ENCODE peak calls at places on chromosomes 12 and 14, in eight cellular contexts. W, Q, M, B, T, U, X and I are unnamed samples.
A peak's percentile ranks its signal among the peaks of the same experiment; 100 is the strongest.

GRCh38 chr12:3491938-3492867 is 1.2 kb downstream of the PRMT8 start:
- DNase-seq in W (peak; percentile 4), Q (no peak), M (peak; percentile 63), B (no peak), T (peak; percentile 94), U (peak; percentile 88), X (peak; percentile 17), I (no peak)

GRCh38 chr12:132229926-132230325 is 85.7 kb downstream of the NOC4L start:
- DNase-seq in W (no peak), Q (no peak), M (no peak), B (no peak), T (no peak), U (no peak), X (no peak), I (no peak)

GRCh38 chr12:47729233-47729632 is 3.9 kb upstream of the ENDOU start:
- DNase-seq in W (no peak), Q (no peak), M (no peak), B (no peak), T (no peak), U (no peak), X (no peak), I (no peak)

GRCh38 chr12:20442322-20442721 is 74.0 kb downstream of the PDE3A start:
- DNase-seq in W (no peak), Q (no peak), M (no peak), B (no peak), T (no peak), U (no peak), X (no peak), I (no peak)

GRCh38 chr12:130796985-130797686 is 41.9 kb downstream of the STX2 start:
- DNase-seq in W (no peak), Q (no peak), M (no peak), B (peak; percentile 4), T (no peak), U (peak; percentile 63), X (no peak), I (no peak)

GRCh38 chr12:123936956-123937706 is 35.5 kb downstream of the CCDC92 start:
- DNase-seq in W (no peak), Q (no peak), M (no peak), B (no peak), T (no peak), U (no peak), X (no peak), I (no peak)

GRCh38 chr14:105088812-105089745 is 23.8 kb upstream of the GPR132 start:
- DNase-seq in W (no peak), Q (no peak), M (no peak), B (no peak), T (peak; percentile 51), U (no peak), X (no peak), I (no peak)

GRCh38 chr12:132614861-132615578 is 3.6 kb upstream of the P2RX2 start:
- DNase-seq in W (peak; percentile 62), Q (peak; percentile 80), M (peak; percentile 89), B (peak; percentile 66), T (peak; percentile 91), U (peak; percentile 91), X (peak; percentile 89), I (peak; percentile 78)

GRCh38 chr14:67270354-67270753 is 29.1 kb downstream of the PALS1 start:
- DNase-seq in W (no peak), Q (no peak), M (no peak), B (no peak), T (no peak), U (no peak), X (no peak), I (no peak)

GRCh38 chr12:130656411-130656810 is 59.7 kb downstream of the RIMBP2 start:
- DNase-seq in W (no peak), Q (no peak), M (no peak), B (no peak), T (no peak), U (no peak), X (no peak), I (no peak)

GRCh38 chr12:109625131-109625559 is 51.6 kb downstream of the MVK start:
- DNase-seq in W (no peak), Q (peak; percentile 69), M (peak; percentile 93), B (no peak), T (no peak), U (no peak), X (no peak), I (no peak)

GRCh38 chr12:128959931-128960330 is 106.7 kb downstream of the GLT1D1 start:
- DNase-seq in W (no peak), Q (no peak), M (no peak), B (no peak), T (no peak), U (no peak), X (peak; percentile 48), I (no peak)

GRCh38 chr14:53640695-53641094 is 315.9 kb downstream of the BMP4 start:
- DNase-seq in W (no peak), Q (no peak), M (no peak), B (no peak), T (no peak), U (no peak), X (no peak), I (no peak)

GRCh38 chr12:120628919-120629318 is 11.5 kb upstream of the CABP1 start:
- DNase-seq in W (no peak), Q (no peak), M (no peak), B (no peak), T (peak; percentile 68), U (no peak), X (no peak), I (no peak)

GRCh38 chr12:102691773-102692555 is 211.6 kb upstream of the IGF1 start:
- DNase-seq in W (no peak), Q (no peak), M (no peak), B (no peak), T (no peak), U (no peak), X (no peak), I (no peak)

GRCh38 chr12:105262461-105263184 is 26.6 kb upstream of the APPL2 start:
- DNase-seq in W (no peak), Q (no peak), M (no peak), B (no peak), T (no peak), U (no peak), X (no peak), I (no peak)

GRCh38 chr12:3041558-3042164 is 35.5 kb upstream of the TSPAN9 start:
- DNase-seq in W (no peak), Q (peak; percentile 59), M (peak; percentile 76), B (peak; percentile 78), T (peak; percentile 84), U (peak; percentile 85), X (peak; percentile 77), I (peak; percentile 25)

GRCh38 chr14:24094839-24095195 is 706 bp downstream of the PCK2 start:
- DNase-seq in W (no peak), Q (no peak), M (no peak), B (no peak), T (peak; percentile 58), U (no peak), X (no peak), I (no peak)

GRCh38 chr12:3685813-3686212 is 67.1 kb downstream of the CRACR2A start:
- DNase-seq in W (no peak), Q (no peak), M (no peak), B (no peak), T (no peak), U (no peak), X (no peak), I (no peak)

GRCh38 chr12:21657336-21658077 is at the start of gene LDHB:
- DNase-seq in W (peak; percentile 80), Q (peak; percentile 89), M (peak; percentile 94), B (peak; percentile 97), T (peak; percentile 98), U (peak; percentile 91), X (peak; percentile 91), I (peak; percentile 65)

GRCh38 chr12:22014783-22015144 is 31.3 kb upstream of the CMAS start:
- DNase-seq in W (no peak), Q (no peak), M (no peak), B (no peak), T (no peak), U (no peak), X (no peak), I (no peak)

GRCh38 chr12:104216461-104217058 is 981 bp downstream of the TXNRD1 start:
- DNase-seq in W (no peak), Q (no peak), M (no peak), B (no peak), T (no peak), U (no peak), X (no peak), I (no peak)

GRCh38 chr12:47939009-47939601 is 24.3 kb upstream of the TMEM106C start:
- DNase-seq in W (no peak), Q (no peak), M (no peak), B (no peak), T (peak; percentile 22), U (no peak), X (no peak), I (no peak)

GRCh38 chr12:120196363-120196762 is 1.8 kb upstream of the GCN1 start:
- DNase-seq in W (no peak), Q (no peak), M (no peak), B (no peak), T (no peak), U (no peak), X (no peak), I (no peak)

GRCh38 chr12:102427542-102427923 is 52.8 kb downstream of the IGF1 start:
- DNase-seq in W (no peak), Q (no peak), M (no peak), B (no peak), T (no peak), U (no peak), X (no peak), I (no peak)

GRCh38 chr12:91040356-91040755 is 17.5 kb downstream of the KERA start:
- DNase-seq in W (no peak), Q (no peak), M (no peak), B (no peak), T (no peak), U (no peak), X (no peak), I (no peak)

GRCh38 chr12:111730420-111730819 is 36.3 kb upstream of the ALDH2 start:
- DNase-seq in W (no peak), Q (no peak), M (no peak), B (no peak), T (no peak), U (no peak), X (no peak), I (no peak)

GRCh38 chr14:105467249-105467941 is 7.2 kb upstream of the CRIP2 start:
- DNase-seq in W (no peak), Q (no peak), M (no peak), B (no peak), T (no peak), U (no peak), X (no peak), I (no peak)

GRCh38 chr12:53500119-53500775 is 836 bp upstream of the TARBP2 start:
- DNase-seq in W (no peak), Q (no peak), M (peak; percentile 55), B (peak; percentile 78), T (no peak), U (no peak), X (no peak), I (no peak)

GRCh38 chr12:32920506-32921085 is 24.0 kb upstream of the PKP2 start:
- DNase-seq in W (no peak), Q (peak; percentile 63), M (no peak), B (no peak), T (no peak), U (no peak), X (no peak), I (no peak)

GRCh38 chr14:24032727-24033418 is 18.9 kb upstream of the CARMIL3 start:
- DNase-seq in W (no peak), Q (no peak), M (peak; percentile 53), B (peak; percentile 93), T (no peak), U (no peak), X (no peak), I (no peak)

GRCh38 chr14:55704654-55705053 is 124.6 kb downstream of the KTN1 start:
- DNase-seq in W (no peak), Q (no peak), M (no peak), B (no peak), T (no peak), U (no peak), X (no peak), I (no peak)